ENCODE peak calls at places on chromosomes 3 and 15, in four cellular contexts. J is aorta; R is left lung; Z is CD8-positive, alpha-beta T cell. O is an unnamed sample. For H3K27me3 and H3K4me1, the result is how much of the 10 kb centered on the place peaks cover.

GRCh38 chr3:111338059-111338698 is 203.8 kb upstream of the CD96 start:
- DNase-seq in Z (peak), J (no peak), R (no peak), O (no peak)

GRCh38 chr15:70495988-70496387 is 267.4 kb downstream of the UACA start:
- DNase-seq in J (no peak), R (no peak), Z (no peak), O (no peak)

GRCh38 chr3:8658326-8659212 is 14.0 kb upstream of the SSUH2 start:
- DNase-seq in R (peak), Z (no peak), J (peak), O (peak)

GRCh38 chr3:156516284-156516683 is 38.6 kb downstream of the SSR3 start:
- DNase-seq in R (no peak), J (no peak), Z (no peak), O (peak)

GRCh38 chr3:12797124-12797891 is 828 bp downstream of the CAND2 start:
- DNase-seq in Z (no peak), R (no peak), J (no peak), O (no peak)

GRCh38 chr15:77606142-77607034 is 26.3 kb downstream of the LINGO1 start:
- DNase-seq in J (no peak), R (no peak), Z (no peak), O (no peak)

GRCh38 chr3:62566022-62566557 is 192.7 kb upstream of the FEZF2 start:
- DNase-seq in R (no peak), Z (no peak), J (no peak), O (no peak)

GRCh38 chr3:26345613-26346012 is 277.0 kb upstream of the LRRC3B start:
- DNase-seq in R (no peak), Z (no peak), J (no peak), O (no peak)

GRCh38 chr3:38348903-38349302 is 2.3 kb downstream of the XYLB start:
- DNase-seq in J (peak), R (no peak), Z (no peak), O (no peak)

GRCh38 chr15:101579766-101580165 is 72.4 kb downstream of the TM2D3 start:
- DNase-seq in R (no peak), J (no peak), Z (no peak), O (no peak)

GRCh38 chr15:38252481-38253311 is at the start of gene SPRED1:
- DNase-seq in Z (peak), J (peak), R (peak), O (peak)

GRCh38 chr3:38507120-38507519 is 11.0 kb downstream of the EXOG start:
- DNase-seq in J (no peak), R (no peak), Z (no peak), O (no peak)

GRCh38 chr15:100729461-100729860 is 127.1 kb downstream of the ASB7 start:
- DNase-seq in R (no peak), Z (no peak), J (no peak), O (no peak)

GRCh38 chr3:61030469-61031035 is 220.7 kb downstream of the FHIT start:
- DNase-seq in Z (no peak), R (no peak), J (no peak), O (no peak)

GRCh38 chr15:90598053-90598577 is 68.4 kb downstream of the CRTC3 start:
- DNase-seq in Z (no peak), J (no peak), R (peak), O (peak)

GRCh38 chr3:15858547-15859506 is 61.0 kb upstream of the ANKRD28 start:
- DNase-seq in J (peak), R (peak), Z (peak), O (peak)

GRCh38 chr15:65060641-65061397 is 7.0 kb downstream of the RASL12 start:
- DNase-seq in R (no peak), J (peak), Z (no peak), O (no peak)

GRCh38 chr3:87549208-87549607 is 272.8 kb upstream of the POU1F1 start:
- DNase-seq in Z (no peak), J (no peak), R (no peak), O (no peak)

GRCh38 chr3:140823106-140823505 is 118.5 kb upstream of the SLC25A36 start:
- DNase-seq in R (no peak), Z (no peak), J (no peak), O (no peak)

GRCh38 chr3:197750396-197750831 is 731 bp downstream of the FYTTD1 start:
- DNase-seq in Z (peak), J (peak), R (peak), O (peak)

GRCh38 chr3:146682176-146682575 is 77.0 kb upstream of the PLSCR5 start:
- DNase-seq in R (no peak), Z (no peak), J (no peak), O (no peak)

GRCh38 chr3:149352556-149352955 is 19.1 kb upstream of the TM4SF18 start:
- DNase-seq in R (peak), J (peak), Z (no peak), O (peak)

GRCh38 chr15:52678468-52679231 is 538 bp downstream of the ATOSA start:
- DNase-seq in Z (peak), J (peak), R (peak), O (peak)

GRCh38 chr15:43441316-43441715 is 51.6 kb downstream of the TP53BP1 start:
- DNase-seq in J (no peak), R (no peak), Z (no peak), O (no peak)

GRCh38 chr3:150890320-150890719 is 14.9 kb downstream of the MINDY4B start:
- DNase-seq in J (no peak), Z (no peak), R (no peak), O (no peak)

DNA sequence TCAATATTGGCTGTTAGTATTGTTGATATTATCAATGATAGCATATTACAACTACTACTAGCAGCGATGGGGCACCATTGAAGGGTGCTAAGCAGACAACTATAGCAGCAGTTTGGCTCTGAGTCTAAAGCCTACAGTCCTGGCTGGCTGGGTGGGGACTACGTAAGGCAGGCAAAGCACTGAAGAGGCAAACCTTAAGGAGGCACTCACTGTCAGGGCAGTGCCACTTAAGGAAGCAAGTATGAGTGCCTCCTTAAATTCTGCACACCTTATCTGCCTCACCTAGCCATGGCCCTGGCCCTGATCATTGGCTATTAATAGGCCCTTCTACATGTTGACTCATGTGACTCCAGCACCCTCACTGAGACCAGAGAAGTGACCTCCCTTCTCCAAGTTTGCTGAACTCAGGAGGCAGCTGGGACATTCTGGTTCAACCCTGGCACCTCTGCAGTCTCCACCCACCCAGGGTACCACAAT is 20.6 kb downstream of the CDCP1 start:
- DNase-seq in R (peak), Z (no peak), J (no peak), O (no peak)
- H3K27ac ChIP-seq in R (no peak), Z (no peak), J (no peak), O (peak)

GRCh38 chr15:39581501-39582285 is 814 bp downstream of the THBS1 start:
- DNase-seq in Z (no peak), R (peak), J (peak), O (no peak)

GRCh38 chr15:39580630-39581500 is at the start of gene THBS1:
- DNase-seq in Z (peak), R (peak), J (peak), O (peak)

GRCh38 chr15:39579487-39580116 is 1.3 kb upstream of the THBS1 start:
- DNase-seq in R (peak), J (peak), Z (no peak), O (peak)

GRCh38 chr15:39578851-39579486 is 1.9 kb upstream of the THBS1 start:
- DNase-seq in J (no peak), R (no peak), Z (no peak), O (no peak)

GRCh38 chr15:39580117-39580629 is 706 bp upstream of the THBS1 start:
- DNase-seq in Z (peak), R (peak), J (peak), O (peak)
- H3K27me3 ChIP-seq in Z (under half), R (half or more), J (under half), O (under half)

DNA sequence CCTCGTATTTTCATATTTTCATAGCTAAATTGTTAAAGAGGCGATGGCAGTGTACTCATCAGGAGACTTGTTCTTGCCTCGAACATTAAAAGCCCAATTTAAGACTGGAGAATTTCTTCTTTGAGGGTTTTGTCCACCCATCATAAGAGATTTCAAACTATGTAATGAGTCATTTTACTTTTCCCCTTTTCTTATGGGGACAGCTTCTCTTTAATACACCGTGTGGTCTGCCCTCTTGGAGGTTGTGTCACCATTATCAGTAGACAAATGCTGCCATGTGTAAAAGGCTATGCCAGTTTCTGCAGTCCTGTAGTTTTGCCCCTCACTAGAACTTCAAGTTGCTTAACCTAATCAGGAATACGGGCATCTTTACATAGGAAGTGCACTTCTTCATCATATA is 17.0 kb downstream of the TGFBR2 start:
- DNase-seq in Z (no peak), J (no peak), R (no peak), O (no peak)
- H3K4me1 ChIP-seq in Z (half or more), J (under half), R (half or more), O (under half)

DNA sequence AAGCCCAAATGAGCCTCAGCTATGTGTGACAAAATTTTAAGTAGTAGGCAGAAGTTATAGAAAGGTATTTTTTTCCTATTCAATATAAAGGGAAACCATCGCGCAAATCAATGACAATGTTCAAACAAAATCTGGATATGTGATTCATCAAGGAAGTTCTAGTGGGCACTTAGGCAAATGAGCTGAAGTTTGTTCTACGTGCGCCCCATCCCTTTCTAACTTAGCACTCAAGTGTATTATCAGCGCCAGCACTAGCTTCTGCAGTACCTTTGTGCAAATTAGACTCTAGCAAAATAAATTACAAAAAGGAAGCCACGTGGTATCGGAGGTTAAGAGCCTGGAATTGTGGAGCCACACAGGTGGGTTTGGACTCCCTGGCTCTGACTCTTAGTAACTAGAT is 91.1 kb downstream of the TBL1XR1 start:
- DNase-seq in Z (no peak), J (no peak), R (no peak), O (no peak)
- H3K27ac ChIP-seq in Z (no peak), J (no peak), R (no peak), O (no peak)

GRCh38 chr15:92159481-92159880 is 234.2 kb upstream of the ST8SIA2 start:
- DNase-seq in Z (no peak), J (no peak), R (no peak), O (no peak)
- H3K27me3 ChIP-seq in Z (under half), J (under half), R (under half), O (under half)

GRCh38 chr3:48591436-48591835 is 3.7 kb downstream of the COL7A1 start:
- DNase-seq in J (no peak), R (no peak), Z (no peak), O (no peak)

GRCh38 chr3:48585411-48585810 is 9.7 kb downstream of the COL7A1 start:
- DNase-seq in R (no peak), J (no peak), Z (no peak), O (no peak)

GRCh38 chr3:48587686-48588085 is 7.4 kb downstream of the COL7A1 start:
- DNase-seq in J (no peak), R (no peak), Z (no peak), O (no peak)

GRCh38 chr3:48584836-48585235 is 10.3 kb downstream of the COL7A1 start:
- DNase-seq in J (no peak), Z (no peak), R (no peak), O (no peak)

GRCh38 chr3:48588230-48588629 is 6.9 kb downstream of the COL7A1 start:
- DNase-seq in Z (no peak), J (no peak), R (no peak), O (no peak)
- H3K4me1 ChIP-seq in Z (under half), J (under half), R (under half), O (under half)

O was measured in psoas muscle.